ENCODE peak calls at places on chromosomes 13 and 19, in eight cellular contexts. One of them, this sample, is unnamed.

GRCh38 chr13:114027046-114027760 is 53.3 kb upstream of the C13orf46 start:
- DNase-seq in T-cell: no peak
- DNase-seq in stimulated activated CD8-positive, alpha-beta memory T cell treated with anti-CD3 and anti-CD28 coated beads, Interleukin-12 subunit alpha, Interleukin-12 subunit beta, amount 100 ng/mL, for 4 hours: no peak
- DNase-seq in activated CD4-positive, CD25-positive, alpha-beta regulatory T cell: no peak
- DNase-seq in heart right ventricle: peak
- DNase-seq in HFF-Myc: no peak
- DNase-seq in NCI-H345: no peak
- DNase-seq in HFFc6: no peak
- DNase-seq in this sample: no peak

GRCh38 chr19:16117594-16118033 is 5.9 kb downstream of the RAB8A start:
- DNase-seq in T-cell: no peak
- DNase-seq in heart right ventricle: no peak
- DNase-seq in HFFc6: no peak
- DNase-seq in stimulated activated CD8-positive, alpha-beta memory T cell treated with anti-CD3 and anti-CD28 coated beads, Interleukin-12 subunit alpha, Interleukin-12 subunit beta, amount 100 ng/mL, for 4 hours: no peak
- DNase-seq in NCI-H345: no peak
- DNase-seq in activated CD4-positive, CD25-positive, alpha-beta regulatory T cell: no peak
- DNase-seq in HFF-Myc: no peak
- DNase-seq in this sample: no peak

GRCh38 chr13:40338217-40338616 is 328.2 kb downstream of the FOXO1 start:
- DNase-seq in stimulated activated CD8-positive, alpha-beta memory T cell treated with anti-CD3 and anti-CD28 coated beads, Interleukin-12 subunit alpha, Interleukin-12 subunit beta, amount 100 ng/mL, for 4 hours: no peak
- DNase-seq in HFF-Myc: no peak
- DNase-seq in heart right ventricle: no peak
- DNase-seq in activated CD4-positive, CD25-positive, alpha-beta regulatory T cell: no peak
- DNase-seq in NCI-H345: no peak
- DNase-seq in HFFc6: no peak
- DNase-seq in T-cell: no peak
- DNase-seq in this sample: no peak

GRCh38 chr13:112928958-112929777 is 39.8 kb upstream of the MCF2L start:
- DNase-seq in heart right ventricle: peak
- DNase-seq in stimulated activated CD8-positive, alpha-beta memory T cell treated with anti-CD3 and anti-CD28 coated beads, Interleukin-12 subunit alpha, Interleukin-12 subunit beta, amount 100 ng/mL, for 4 hours: no peak
- DNase-seq in activated CD4-positive, CD25-positive, alpha-beta regulatory T cell: no peak
- DNase-seq in NCI-H345: peak
- DNase-seq in HFF-Myc: peak
- DNase-seq in T-cell: no peak
- DNase-seq in HFFc6: no peak
- DNase-seq in this sample: no peak

GRCh38 chr13:76019421-76020044 is 383.4 kb downstream of the LMO7 start:
- DNase-seq in HFF-Myc: no peak
- DNase-seq in HFFc6: peak
- DNase-seq in activated CD4-positive, CD25-positive, alpha-beta regulatory T cell: no peak
- DNase-seq in heart right ventricle: peak
- DNase-seq in T-cell: no peak
- DNase-seq in stimulated activated CD8-positive, alpha-beta memory T cell treated with anti-CD3 and anti-CD28 coated beads, Interleukin-12 subunit alpha, Interleukin-12 subunit beta, amount 100 ng/mL, for 4 hours: no peak
- DNase-seq in NCI-H345: peak
- DNase-seq in this sample: no peak

GRCh38 chr13:43905435-43906031 is 25.8 kb downstream of the LACC1 start:
- DNase-seq in NCI-H345: peak
- DNase-seq in HFFc6: peak
- DNase-seq in T-cell: no peak
- DNase-seq in activated CD4-positive, CD25-positive, alpha-beta regulatory T cell: no peak
- DNase-seq in stimulated activated CD8-positive, alpha-beta memory T cell treated with anti-CD3 and anti-CD28 coated beads, Interleukin-12 subunit alpha, Interleukin-12 subunit beta, amount 100 ng/mL, for 4 hours: no peak
- DNase-seq in HFF-Myc: peak
- DNase-seq in heart right ventricle: peak
- DNase-seq in this sample: no peak

GRCh38 chr13:41722684-41723083 is 238.2 kb downstream of the VWA8 start:
- DNase-seq in stimulated activated CD8-positive, alpha-beta memory T cell treated with anti-CD3 and anti-CD28 coated beads, Interleukin-12 subunit alpha, Interleukin-12 subunit beta, amount 100 ng/mL, for 4 hours: no peak
- DNase-seq in HFFc6: no peak
- DNase-seq in T-cell: no peak
- DNase-seq in HFF-Myc: no peak
- DNase-seq in activated CD4-positive, CD25-positive, alpha-beta regulatory T cell: no peak
- DNase-seq in NCI-H345: no peak
- DNase-seq in heart right ventricle: no peak
- DNase-seq in this sample: no peak

GRCh38 chr19:48213959-48214358 is 41.8 kb downstream of the CARD8 start:
- DNase-seq in stimulated activated CD8-positive, alpha-beta memory T cell treated with anti-CD3 and anti-CD28 coated beads, Interleukin-12 subunit alpha, Interleukin-12 subunit beta, amount 100 ng/mL, for 4 hours: no peak
- DNase-seq in T-cell: no peak
- DNase-seq in HFF-Myc: no peak
- DNase-seq in HFFc6: no peak
- DNase-seq in heart right ventricle: no peak
- DNase-seq in activated CD4-positive, CD25-positive, alpha-beta regulatory T cell: no peak
- DNase-seq in NCI-H345: no peak
- DNase-seq in this sample: no peak

GRCh38 chr13:95956589-95957148 is 96.5 kb downstream of the UGGT2 start:
- DNase-seq in stimulated activated CD8-positive, alpha-beta memory T cell treated with anti-CD3 and anti-CD28 coated beads, Interleukin-12 subunit alpha, Interleukin-12 subunit beta, amount 100 ng/mL, for 4 hours: no peak
- DNase-seq in T-cell: no peak
- DNase-seq in activated CD4-positive, CD25-positive, alpha-beta regulatory T cell: no peak
- DNase-seq in heart right ventricle: no peak
- DNase-seq in HFFc6: no peak
- DNase-seq in HFF-Myc: no peak
- DNase-seq in NCI-H345: no peak
- DNase-seq in this sample: no peak

GRCh38 chr19:10690351-10690781 is 10.9 kb upstream of the QTRT1 start:
- DNase-seq in stimulated activated CD8-positive, alpha-beta memory T cell treated with anti-CD3 and anti-CD28 coated beads, Interleukin-12 subunit alpha, Interleukin-12 subunit beta, amount 100 ng/mL, for 4 hours: no peak
- DNase-seq in NCI-H345: no peak
- DNase-seq in heart right ventricle: no peak
- DNase-seq in activated CD4-positive, CD25-positive, alpha-beta regulatory T cell: no peak
- DNase-seq in HFF-Myc: no peak
- DNase-seq in HFFc6: peak
- DNase-seq in T-cell: no peak
- DNase-seq in this sample: no peak

GRCh38 chr19:36409841-36410240 is 8.6 kb downstream of the ZFP82 start:
- DNase-seq in T-cell: no peak
- DNase-seq in heart right ventricle: no peak
- DNase-seq in NCI-H345: no peak
- DNase-seq in HFFc6: no peak
- DNase-seq in activated CD4-positive, CD25-positive, alpha-beta regulatory T cell: no peak
- DNase-seq in HFF-Myc: no peak
- DNase-seq in stimulated activated CD8-positive, alpha-beta memory T cell treated with anti-CD3 and anti-CD28 coated beads, Interleukin-12 subunit alpha, Interleukin-12 subunit beta, amount 100 ng/mL, for 4 hours: no peak
- DNase-seq in this sample: no peak

GRCh38 chr19:45763691-45764294 is 5.3 kb downstream of the SIX5 start:
- DNase-seq in stimulated activated CD8-positive, alpha-beta memory T cell treated with anti-CD3 and anti-CD28 coated beads, Interleukin-12 subunit alpha, Interleukin-12 subunit beta, amount 100 ng/mL, for 4 hours: no peak
- DNase-seq in T-cell: no peak
- DNase-seq in HFFc6: no peak
- DNase-seq in HFF-Myc: no peak
- DNase-seq in activated CD4-positive, CD25-positive, alpha-beta regulatory T cell: no peak
- DNase-seq in NCI-H345: no peak
- DNase-seq in heart right ventricle: no peak
- DNase-seq in this sample: no peak

GRCh38 chr19:16098821-16099220 is 12.9 kb upstream of the RAB8A start:
- DNase-seq in heart right ventricle: no peak
- DNase-seq in HFFc6: no peak
- DNase-seq in activated CD4-positive, CD25-positive, alpha-beta regulatory T cell: no peak
- DNase-seq in stimulated activated CD8-positive, alpha-beta memory T cell treated with anti-CD3 and anti-CD28 coated beads, Interleukin-12 subunit alpha, Interleukin-12 subunit beta, amount 100 ng/mL, for 4 hours: no peak
- DNase-seq in T-cell: no peak
- DNase-seq in NCI-H345: no peak
- DNase-seq in HFF-Myc: no peak
- DNase-seq in this sample: no peak

GRCh38 chr19:30519607-30520205 is 147.5 kb downstream of the ZNF536 start:
- DNase-seq in stimulated activated CD8-positive, alpha-beta memory T cell treated with anti-CD3 and anti-CD28 coated beads, Interleukin-12 subunit alpha, Interleukin-12 subunit beta, amount 100 ng/mL, for 4 hours: no peak
- DNase-seq in HFFc6: no peak
- DNase-seq in T-cell: no peak
- DNase-seq in activated CD4-positive, CD25-positive, alpha-beta regulatory T cell: no peak
- DNase-seq in HFF-Myc: no peak
- DNase-seq in NCI-H345: no peak
- DNase-seq in heart right ventricle: no peak
- DNase-seq in this sample: no peak

GRCh38 chr13:60273971-60274370 is 110.2 kb upstream of the DIAPH3 start:
- DNase-seq in activated CD4-positive, CD25-positive, alpha-beta regulatory T cell: no peak
- DNase-seq in T-cell: no peak
- DNase-seq in heart right ventricle: no peak
- DNase-seq in HFFc6: no peak
- DNase-seq in NCI-H345: no peak
- DNase-seq in HFF-Myc: no peak
- DNase-seq in stimulated activated CD8-positive, alpha-beta memory T cell treated with anti-CD3 and anti-CD28 coated beads, Interleukin-12 subunit alpha, Interleukin-12 subunit beta, amount 100 ng/mL, for 4 hours: no peak
- DNase-seq in this sample: no peak

GRCh38 chr13:22229916-22230315 is 559.0 kb downstream of the FGF9 start:
- DNase-seq in HFF-Myc: no peak
- DNase-seq in activated CD4-positive, CD25-positive, alpha-beta regulatory T cell: no peak
- DNase-seq in HFFc6: no peak
- DNase-seq in T-cell: no peak
- DNase-seq in NCI-H345: no peak
- DNase-seq in heart right ventricle: no peak
- DNase-seq in stimulated activated CD8-positive, alpha-beta memory T cell treated with anti-CD3 and anti-CD28 coated beads, Interleukin-12 subunit alpha, Interleukin-12 subunit beta, amount 100 ng/mL, for 4 hours: no peak
- DNase-seq in this sample: no peak

GRCh38 chr13:107099661-107100060 is 531.7 kb upstream of the ARGLU1 start:
- DNase-seq in T-cell: no peak
- DNase-seq in activated CD4-positive, CD25-positive, alpha-beta regulatory T cell: no peak
- DNase-seq in NCI-H345: no peak
- DNase-seq in HFFc6: peak
- DNase-seq in stimulated activated CD8-positive, alpha-beta memory T cell treated with anti-CD3 and anti-CD28 coated beads, Interleukin-12 subunit alpha, Interleukin-12 subunit beta, amount 100 ng/mL, for 4 hours: no peak
- DNase-seq in HFF-Myc: no peak
- DNase-seq in heart right ventricle: no peak
- DNase-seq in this sample: no peak

GRCh38 chr13:93859666-93860065 is 619.8 kb downstream of the DCT start:
- DNase-seq in HFFc6: peak
- DNase-seq in HFF-Myc: peak
- DNase-seq in heart right ventricle: no peak
- DNase-seq in NCI-H345: no peak
- DNase-seq in T-cell: no peak
- DNase-seq in stimulated activated CD8-positive, alpha-beta memory T cell treated with anti-CD3 and anti-CD28 coated beads, Interleukin-12 subunit alpha, Interleukin-12 subunit beta, amount 100 ng/mL, for 4 hours: no peak
- DNase-seq in activated CD4-positive, CD25-positive, alpha-beta regulatory T cell: no peak
- DNase-seq in this sample: no peak

GRCh38 chr19:12884926-12885748 is 1.9 kb downstream of the KLF1 start:
- DNase-seq in NCI-H345: peak
- DNase-seq in HFF-Myc: no peak
- DNase-seq in activated CD4-positive, CD25-positive, alpha-beta regulatory T cell: peak
- DNase-seq in HFFc6: no peak
- DNase-seq in stimulated activated CD8-positive, alpha-beta memory T cell treated with anti-CD3 and anti-CD28 coated beads, Interleukin-12 subunit alpha, Interleukin-12 subunit beta, amount 100 ng/mL, for 4 hours: peak
- DNase-seq in heart right ventricle: peak
- DNase-seq in T-cell: peak
- DNase-seq in this sample: peak

GRCh38 chr19:18000981-18001836 is 6.8 kb upstream of the ARRDC2 start:
- DNase-seq in NCI-H345: peak
- DNase-seq in activated CD4-positive, CD25-positive, alpha-beta regulatory T cell: peak
- DNase-seq in heart right ventricle: peak
- DNase-seq in T-cell: peak
- DNase-seq in HFFc6: peak
- DNase-seq in stimulated activated CD8-positive, alpha-beta memory T cell treated with anti-CD3 and anti-CD28 coated beads, Interleukin-12 subunit alpha, Interleukin-12 subunit beta, amount 100 ng/mL, for 4 hours: peak
- DNase-seq in HFF-Myc: no peak
- DNase-seq in this sample: peak

GRCh38 chr19:23547816-23548430 is 139.1 kb downstream of the ZNF675 start:
- DNase-seq in stimulated activated CD8-positive, alpha-beta memory T cell treated with anti-CD3 and anti-CD28 coated beads, Interleukin-12 subunit alpha, Interleukin-12 subunit beta, amount 100 ng/mL, for 4 hours: no peak
- DNase-seq in heart right ventricle: no peak
- DNase-seq in HFFc6: peak
- DNase-seq in activated CD4-positive, CD25-positive, alpha-beta regulatory T cell: no peak
- DNase-seq in T-cell: no peak
- DNase-seq in HFF-Myc: no peak
- DNase-seq in NCI-H345: no peak
- DNase-seq in this sample: no peak

GRCh38 chr19:15871570-15871969 is 26.3 kb downstream of the CYP4F2 start:
- DNase-seq in T-cell: peak
- DNase-seq in HFFc6: no peak
- DNase-seq in heart right ventricle: no peak
- DNase-seq in HFF-Myc: no peak
- DNase-seq in stimulated activated CD8-positive, alpha-beta memory T cell treated with anti-CD3 and anti-CD28 coated beads, Interleukin-12 subunit alpha, Interleukin-12 subunit beta, amount 100 ng/mL, for 4 hours: no peak
- DNase-seq in NCI-H345: no peak
- DNase-seq in activated CD4-positive, CD25-positive, alpha-beta regulatory T cell: no peak
- DNase-seq in this sample: no peak

GRCh38 chr13:70714993-70715392 is 606.7 kb upstream of the KLHL1 start:
- DNase-seq in NCI-H345: no peak
- DNase-seq in activated CD4-positive, CD25-positive, alpha-beta regulatory T cell: no peak
- DNase-seq in HFFc6: no peak
- DNase-seq in HFF-Myc: no peak
- DNase-seq in heart right ventricle: no peak
- DNase-seq in T-cell: no peak
- DNase-seq in stimulated activated CD8-positive, alpha-beta memory T cell treated with anti-CD3 and anti-CD28 coated beads, Interleukin-12 subunit alpha, Interleukin-12 subunit beta, amount 100 ng/mL, for 4 hours: no peak
- DNase-seq in this sample: no peak

GRCh38 chr19:13127051-13127450 is 9.0 kb downstream of the NACC1 start:
- DNase-seq in activated CD4-positive, CD25-positive, alpha-beta regulatory T cell: no peak
- DNase-seq in T-cell: no peak
- DNase-seq in heart right ventricle: no peak
- DNase-seq in HFF-Myc: no peak
- DNase-seq in HFFc6: no peak
- DNase-seq in NCI-H345: no peak
- DNase-seq in stimulated activated CD8-positive, alpha-beta memory T cell treated with anti-CD3 and anti-CD28 coated beads, Interleukin-12 subunit alpha, Interleukin-12 subunit beta, amount 100 ng/mL, for 4 hours: no peak
- DNase-seq in this sample: no peak

GRCh38 chr19:38513762-38514167 is 80.3 kb downstream of the RYR1 start:
- DNase-seq in NCI-H345: no peak
- DNase-seq in HFFc6: no peak
- DNase-seq in activated CD4-positive, CD25-positive, alpha-beta regulatory T cell: no peak
- DNase-seq in stimulated activated CD8-positive, alpha-beta memory T cell treated with anti-CD3 and anti-CD28 coated beads, Interleukin-12 subunit alpha, Interleukin-12 subunit beta, amount 100 ng/mL, for 4 hours: no peak
- DNase-seq in HFF-Myc: no peak
- DNase-seq in heart right ventricle: no peak
- DNase-seq in T-cell: no peak
- DNase-seq in this sample: no peak

GRCh38 chr19:35156673-35157014 is 2.1 kb downstream of the FXYD5 start:
- DNase-seq in HFF-Myc: no peak
- DNase-seq in HFFc6: no peak
- DNase-seq in heart right ventricle: no peak
- DNase-seq in activated CD4-positive, CD25-positive, alpha-beta regulatory T cell: no peak
- DNase-seq in stimulated activated CD8-positive, alpha-beta memory T cell treated with anti-CD3 and anti-CD28 coated beads, Interleukin-12 subunit alpha, Interleukin-12 subunit beta, amount 100 ng/mL, for 4 hours: no peak
- DNase-seq in NCI-H345: no peak
- DNase-seq in T-cell: no peak
- DNase-seq in this sample: no peak

GRCh38 chr19:6088677-6089063 is 21.6 kb downstream of the RFX2 start:
- DNase-seq in HFFc6: peak
- DNase-seq in stimulated activated CD8-positive, alpha-beta memory T cell treated with anti-CD3 and anti-CD28 coated beads, Interleukin-12 subunit alpha, Interleukin-12 subunit beta, amount 100 ng/mL, for 4 hours: no peak
- DNase-seq in heart right ventricle: no peak
- DNase-seq in HFF-Myc: no peak
- DNase-seq in activated CD4-positive, CD25-positive, alpha-beta regulatory T cell: no peak
- DNase-seq in T-cell: no peak
- DNase-seq in NCI-H345: peak
- DNase-seq in this sample: no peak

GRCh38 chr19:29714953-29715694 is at the start of gene C19orf12:
- DNase-seq in T-cell: peak
- DNase-seq in HFFc6: no peak
- DNase-seq in NCI-H345: peak
- DNase-seq in activated CD4-positive, CD25-positive, alpha-beta regulatory T cell: peak
- DNase-seq in heart right ventricle: peak
- DNase-seq in stimulated activated CD8-positive, alpha-beta memory T cell treated with anti-CD3 and anti-CD28 coated beads, Interleukin-12 subunit alpha, Interleukin-12 subunit beta, amount 100 ng/mL, for 4 hours: peak
- DNase-seq in HFF-Myc: no peak
- DNase-seq in this sample: no peak

GRCh38 chr13:27170521-27171243 is 929 bp downstream of the USP12 start:
- DNase-seq in HFFc6: peak
- DNase-seq in NCI-H345: peak
- DNase-seq in heart right ventricle: peak
- DNase-seq in HFF-Myc: no peak
- DNase-seq in T-cell: peak
- DNase-seq in stimulated activated CD8-positive, alpha-beta memory T cell treated with anti-CD3 and anti-CD28 coated beads, Interleukin-12 subunit alpha, Interleukin-12 subunit beta, amount 100 ng/mL, for 4 hours: peak
- DNase-seq in activated CD4-positive, CD25-positive, alpha-beta regulatory T cell: no peak
- DNase-seq in this sample: no peak

GRCh38 chr13:98563071-98563470 is 13.8 kb downstream of the STK24 start:
- DNase-seq in HFFc6: no peak
- DNase-seq in heart right ventricle: no peak
- DNase-seq in HFF-Myc: no peak
- DNase-seq in activated CD4-positive, CD25-positive, alpha-beta regulatory T cell: peak
- DNase-seq in T-cell: peak
- DNase-seq in NCI-H345: no peak
- DNase-seq in stimulated activated CD8-positive, alpha-beta memory T cell treated with anti-CD3 and anti-CD28 coated beads, Interleukin-12 subunit alpha, Interleukin-12 subunit beta, amount 100 ng/mL, for 4 hours: no peak
- DNase-seq in this sample: no peak

GRCh38 chr13:45784755-45785675 is 66.5 kb downstream of the SIAH3 start:
- DNase-seq in heart right ventricle: no peak
- DNase-seq in HFF-Myc: no peak
- DNase-seq in activated CD4-positive, CD25-positive, alpha-beta regulatory T cell: no peak
- DNase-seq in stimulated activated CD8-positive, alpha-beta memory T cell treated with anti-CD3 and anti-CD28 coated beads, Interleukin-12 subunit alpha, Interleukin-12 subunit beta, amount 100 ng/mL, for 4 hours: no peak
- DNase-seq in T-cell: no peak
- DNase-seq in HFFc6: no peak
- DNase-seq in NCI-H345: no peak
- DNase-seq in this sample: no peak

GRCh38 chr19:9836021-9836420 is 903 bp downstream of the PIN1 start:
- DNase-seq in heart right ventricle: no peak
- DNase-seq in stimulated activated CD8-positive, alpha-beta memory T cell treated with anti-CD3 and anti-CD28 coated beads, Interleukin-12 subunit alpha, Interleukin-12 subunit beta, amount 100 ng/mL, for 4 hours: no peak
- DNase-seq in NCI-H345: no peak
- DNase-seq in HFF-Myc: peak
- DNase-seq in activated CD4-positive, CD25-positive, alpha-beta regulatory T cell: no peak
- DNase-seq in T-cell: no peak
- DNase-seq in HFFc6: peak
- DNase-seq in this sample: no peak

This sample was measured in breast epithelium.